ENCODE peak calls at places on chromosomes 4 and X, in four cellular contexts. M, N, W and T are unnamed samples.

GRCh38 chrX:72079607-72080006 is 52.1 kb downstream of the RTL5 start:
- DNase-seq in M (no peak), N (no peak), W (no peak), T (no peak)

GRCh38 chrX:104566921-104567501 is 1.0 kb downstream of the IL1RAPL2 start:
- DNase-seq in W (peak; percentile 27), N (no peak), M (no peak), T (peak; percentile 8)

GRCh38 chrX:39427492-39428289 is 626.4 kb downstream of the MID1IP1 start:
- DNase-seq in N (no peak), M (no peak), W (no peak), T (no peak)

GRCh38 chr4:125321709-125322362 is 7.1 kb downstream of the FAT4 start:
- DNase-seq in W (no peak), N (no peak), M (no peak), T (no peak)

GRCh38 chrX:129690435-129690834 is 35.7 kb upstream of the APLN start:
- DNase-seq in W (no peak), M (no peak), N (no peak), T (no peak)

GRCh38 chrX:10447577-10448214 is 172.7 kb downstream of the MID1 start:
- DNase-seq in W (no peak), N (peak; percentile 32), M (no peak), T (no peak)

GRCh38 chr4:182306792-182307507 is 63.7 kb downstream of the TENM3 start:
- DNase-seq in M (no peak), W (no peak), N (no peak), T (no peak)

GRCh38 chr4:94635172-94635571 is 122.6 kb upstream of the BMPR1B start:
- DNase-seq in W (no peak), N (no peak), M (no peak), T (no peak)

GRCh38 chrX:41085883-41086626 is 810 bp downstream of the USP9X start:
- DNase-seq in N (peak; percentile 59), W (peak; percentile 60), M (peak; percentile 50), T (peak; percentile 51)

GRCh38 chr4:78610546-78611214 is 59.1 kb downstream of the ANXA3 start:
- DNase-seq in N (no peak), M (peak; percentile 48), W (no peak), T (no peak)

GRCh38 chr4:142272452-142272851 is 573.6 kb downstream of the INPP4B start:
- DNase-seq in M (no peak), N (no peak), W (no peak), T (no peak)

GRCh38 chr4:95547708-95548471 is 883 bp downstream of the UNC5C start:
- DNase-seq in W (no peak), M (no peak), N (no peak), T (peak; percentile 62)

GRCh38 chr4:58465031-58465430 is 1354.8 kb upstream of the IGFBP7 start:
- DNase-seq in N (no peak), M (no peak), W (no peak), T (no peak)

GRCh38 chr4:67019670-67020069 is 525.6 kb downstream of the CENPC start:
- DNase-seq in W (no peak), M (no peak), N (no peak), T (no peak)

GRCh38 chr4:94819371-94819770 is 61.6 kb downstream of the BMPR1B start:
- DNase-seq in M (no peak), W (no peak), N (no peak), T (no peak)

GRCh38 chrX:46953597-46953996 is 41.4 kb downstream of the JADE3 start:
- DNase-seq in N (no peak), W (no peak), M (no peak), T (no peak)

GRCh38 chrX:17597836-17598434 is 139.4 kb upstream of the SCML1 start:
- DNase-seq in N (peak; percentile 68), W (peak; percentile 90), M (no peak), T (peak; percentile 90)

GRCh38 chr4:69116645-69117321 is 20.5 kb downstream of the UGT2B7 start:
- DNase-seq in N (no peak), M (no peak), W (no peak), T (no peak)

GRCh38 chrX:63686878-63687714 is 97.9 kb downstream of the ARHGEF9 start:
- DNase-seq in N (no peak), M (peak; percentile 19), W (peak; percentile 7), T (peak; percentile 2)

GRCh38 chr4:169492436-169493163 is 119.8 kb downstream of the NEK1 start:
- DNase-seq in M (peak; percentile 48), W (peak; percentile 9), N (no peak), T (peak; percentile 20)

GRCh38 chrX:118507766-118508165 is 12.2 kb downstream of the DOCK11 start:
- DNase-seq in N (no peak), W (no peak), M (no peak), T (no peak)

GRCh38 chrX:151970661-151971060 is 3.8 kb downstream of the GABRE start:
- DNase-seq in N (peak; percentile 77), M (no peak), W (peak; percentile 69), T (peak; percentile 79)

GRCh38 chr4:147096667-147097604 is 151.3 kb upstream of the TTC29 start:
- DNase-seq in M (no peak), N (no peak), W (no peak), T (no peak)

GRCh38 chr4:173337463-173337862 is 3.3 kb upstream of the HMGB2 start:
- DNase-seq in N (no peak), M (no peak), W (no peak), T (no peak)

GRCh38 chrX:123738378-123738955 is 5.6 kb upstream of the THOC2 start:
- DNase-seq in N (no peak), M (no peak), W (no peak), T (no peak)

GRCh38 chr4:2340272-2341061 is 78.0 kb downstream of the ZFYVE28 start:
- DNase-seq in W (no peak), N (peak; percentile 2), M (peak; percentile 1), T (no peak)

GRCh38 chrX:150683536-150684146 is 9.6 kb upstream of the MTMR1 start:
- DNase-seq in W (no peak), M (peak; percentile 31), N (no peak), T (no peak)

GRCh38 chrX:9668537-9668936 is 97.1 kb downstream of the GPR143 start:
- DNase-seq in N (no peak), M (no peak), W (no peak), T (no peak)

GRCh38 chr4:688695-689497 is at the start of gene SLC49A3:
- DNase-seq in N (no peak), M (no peak), W (no peak), T (peak; percentile 32)

DNA sequence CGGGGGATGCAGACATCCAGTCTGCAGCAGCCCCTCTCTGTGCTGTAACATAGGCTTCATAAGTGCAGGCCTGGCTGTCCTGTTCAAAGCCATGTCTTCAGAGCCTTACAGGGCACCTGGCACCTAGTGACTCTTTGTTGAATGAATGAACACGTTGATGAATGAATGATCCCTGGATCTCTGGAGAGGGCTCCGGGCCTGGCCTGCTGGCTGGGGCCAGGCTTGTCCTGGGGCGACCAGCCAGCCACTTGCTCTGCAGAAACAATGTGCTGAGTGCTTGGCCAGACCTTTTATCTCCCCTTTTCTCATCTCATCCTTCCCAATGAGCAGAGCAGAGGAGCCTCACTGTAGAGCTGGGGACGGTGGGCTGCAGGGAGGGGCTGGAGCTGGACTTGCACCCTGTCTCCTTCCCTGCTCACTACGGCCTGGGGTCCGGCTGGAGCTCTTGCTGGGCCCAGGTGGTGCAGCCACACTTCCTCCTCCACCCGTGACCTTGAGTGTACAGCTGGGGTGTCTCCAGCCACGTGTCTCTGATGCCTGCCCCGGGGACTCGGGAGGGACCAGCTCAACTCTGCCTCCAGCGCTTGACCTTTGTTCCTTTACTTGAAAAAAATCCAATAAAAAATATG is 77.9 kb downstream of the PSAPL1 start:
- DNase-seq in W (no peak), N (no peak), M (no peak), T (no peak)
- H3K27ac ChIP-seq in W (no peak overlapping the region), N (no peak overlapping the region), M (no peak overlapping the region), T (no peak overlapping the region)

GRCh38 chr4:6141554-6141953 is 58.8 kb downstream of the JAKMIP1 start:
- DNase-seq in N (no peak), M (no peak), W (no peak), T (no peak)

GRCh38 chr4:6142511-6142910 is 57.8 kb downstream of the JAKMIP1 start:
- DNase-seq in N (no peak), M (no peak), W (no peak), T (no peak)

GRCh38 chr4:6147441-6147840 is 52.9 kb downstream of the JAKMIP1 start:
- DNase-seq in N (no peak), M (no peak), W (no peak), T (no peak)

GRCh38 chr4:6143603-6144181 is 56.7 kb downstream of the JAKMIP1 start:
- DNase-seq in N (no peak), W (no peak), M (no peak), T (no peak)

GRCh38 chr4:6142935-6143602 is 57.3 kb downstream of the JAKMIP1 start:
- DNase-seq in N (no peak), W (no peak), M (no peak), T (no peak)
- H3K27ac ChIP-seq in N (no peak overlapping the region), W (no peak overlapping the region), M (no peak overlapping the region), T (no peak overlapping the region)

GRCh38 chr4:139951051-139951450 is 202.9 kb downstream of the MAML3 start:
- DNase-seq in M (peak; percentile 66), N (peak; percentile 57), W (no peak), T (no peak)
- H3K27ac ChIP-seq in M (peak overlapping the region; percentile 67), N (peak overlapping the region; percentile 57), W (no peak overlapping the region), T (no peak overlapping the region)

GRCh38 chr4:151678048-151678853 is 82.6 kb downstream of the GATB start:
- DNase-seq in M (no peak), W (no peak), N (no peak), T (no peak)
- H3K27ac ChIP-seq in M (no peak overlapping the region), W (no peak overlapping the region), N (no peak overlapping the region), T (no peak overlapping the region)